ENCODE peak calls at places on chromosomes 1 and 21, in ten cellular contexts. One of them, this sample, is unnamed.

GRCh38 chr1:113390871-113391642 is 742 bp downstream of the MAGI3 start:
- DNase-seq in stimulated activated naive B cell treated with anti-CD40 and anti-IgM and Interleukin-4, amounts not matched to agents 10 μg/mL and 1 μg/mL and 100 μg/mL, for 72 hours: peak
- DNase-seq in T follicular helper cell: peak
- DNase-seq in skeletal muscle cell: no peak
- DNase-seq in iris pigment epithelial cell: peak
- DNase-seq in endodermal cell: peak
- DNase-seq in left ventricle myocardium superior: peak
- DNase-seq in lung microvascular endothelial cell: peak
- DNase-seq in AG20443: peak
- DNase-seq in activated T-cell treated with anti-CD3 and anti-CD28 coated beads for 1 hour: peak
- DNase-seq in this sample: peak

GRCh38 chr1:168550971-168551370 is 7.2 kb upstream of the XCL2 start:
- DNase-seq in skeletal muscle cell: no peak
- DNase-seq in AG20443: no peak
- DNase-seq in iris pigment epithelial cell: peak
- DNase-seq in activated T-cell treated with anti-CD3 and anti-CD28 coated beads for 1 hour: no peak
- DNase-seq in lung microvascular endothelial cell: no peak
- DNase-seq in left ventricle myocardium superior: no peak
- DNase-seq in stimulated activated naive B cell treated with anti-CD40 and anti-IgM and Interleukin-4, amounts not matched to agents 10 μg/mL and 1 μg/mL and 100 μg/mL, for 72 hours: no peak
- DNase-seq in T follicular helper cell: no peak
- DNase-seq in endodermal cell: no peak
- DNase-seq in this sample: no peak

GRCh38 chr1:215083408-215083961 is 948 bp downstream of the KCNK2 start:
- DNase-seq in stimulated activated naive B cell treated with anti-CD40 and anti-IgM and Interleukin-4, amounts not matched to agents 10 μg/mL and 1 μg/mL and 100 μg/mL, for 72 hours: no peak
- DNase-seq in skeletal muscle cell: no peak
- DNase-seq in AG20443: peak
- DNase-seq in endodermal cell: peak
- DNase-seq in iris pigment epithelial cell: peak
- DNase-seq in T follicular helper cell: no peak
- DNase-seq in activated T-cell treated with anti-CD3 and anti-CD28 coated beads for 1 hour: no peak
- DNase-seq in left ventricle myocardium superior: no peak
- DNase-seq in lung microvascular endothelial cell: peak
- DNase-seq in this sample: no peak

GRCh38 chr1:193270996-193271395 is 84.6 kb upstream of the B3GALT2 start:
- DNase-seq in stimulated activated naive B cell treated with anti-CD40 and anti-IgM and Interleukin-4, amounts not matched to agents 10 μg/mL and 1 μg/mL and 100 μg/mL, for 72 hours: no peak
- DNase-seq in AG20443: no peak
- DNase-seq in activated T-cell treated with anti-CD3 and anti-CD28 coated beads for 1 hour: no peak
- DNase-seq in endodermal cell: no peak
- DNase-seq in iris pigment epithelial cell: peak
- DNase-seq in lung microvascular endothelial cell: no peak
- DNase-seq in T follicular helper cell: no peak
- DNase-seq in left ventricle myocardium superior: no peak
- DNase-seq in skeletal muscle cell: peak
- DNase-seq in this sample: no peak

GRCh38 chr1:201253906-201254624 is 29.2 kb upstream of the PKP1 start:
- DNase-seq in AG20443: peak
- DNase-seq in iris pigment epithelial cell: no peak
- DNase-seq in endodermal cell: no peak
- DNase-seq in left ventricle myocardium superior: no peak
- DNase-seq in activated T-cell treated with anti-CD3 and anti-CD28 coated beads for 1 hour: no peak
- DNase-seq in lung microvascular endothelial cell: no peak
- DNase-seq in skeletal muscle cell: no peak
- DNase-seq in stimulated activated naive B cell treated with anti-CD40 and anti-IgM and Interleukin-4, amounts not matched to agents 10 μg/mL and 1 μg/mL and 100 μg/mL, for 72 hours: no peak
- DNase-seq in T follicular helper cell: no peak
- DNase-seq in this sample: no peak

GRCh38 chr1:94541175-94542087 is at the start of gene F3:
- DNase-seq in lung microvascular endothelial cell: peak
- DNase-seq in left ventricle myocardium superior: peak
- DNase-seq in stimulated activated naive B cell treated with anti-CD40 and anti-IgM and Interleukin-4, amounts not matched to agents 10 μg/mL and 1 μg/mL and 100 μg/mL, for 72 hours: peak
- DNase-seq in endodermal cell: peak
- DNase-seq in AG20443: peak
- DNase-seq in T follicular helper cell: no peak
- DNase-seq in skeletal muscle cell: peak
- DNase-seq in activated T-cell treated with anti-CD3 and anti-CD28 coated beads for 1 hour: peak
- DNase-seq in iris pigment epithelial cell: peak
- DNase-seq in this sample: peak

GRCh38 chr1:237873487-237873927 is 17.2 kb downstream of the ZP4 start:
- DNase-seq in lung microvascular endothelial cell: no peak
- DNase-seq in AG20443: no peak
- DNase-seq in skeletal muscle cell: peak
- DNase-seq in activated T-cell treated with anti-CD3 and anti-CD28 coated beads for 1 hour: no peak
- DNase-seq in endodermal cell: peak
- DNase-seq in stimulated activated naive B cell treated with anti-CD40 and anti-IgM and Interleukin-4, amounts not matched to agents 10 μg/mL and 1 μg/mL and 100 μg/mL, for 72 hours: no peak
- DNase-seq in iris pigment epithelial cell: peak
- DNase-seq in T follicular helper cell: no peak
- DNase-seq in left ventricle myocardium superior: no peak
- DNase-seq in this sample: no peak

GRCh38 chr1:101284021-101284420 is 47.2 kb downstream of the S1PR1 start:
- DNase-seq in left ventricle myocardium superior: no peak
- DNase-seq in AG20443: no peak
- DNase-seq in endodermal cell: peak
- DNase-seq in T follicular helper cell: peak
- DNase-seq in activated T-cell treated with anti-CD3 and anti-CD28 coated beads for 1 hour: no peak
- DNase-seq in lung microvascular endothelial cell: no peak
- DNase-seq in stimulated activated naive B cell treated with anti-CD40 and anti-IgM and Interleukin-4, amounts not matched to agents 10 μg/mL and 1 μg/mL and 100 μg/mL, for 72 hours: no peak
- DNase-seq in skeletal muscle cell: no peak
- DNase-seq in iris pigment epithelial cell: no peak
- DNase-seq in this sample: peak

GRCh38 chr1:56827711-56828110 is 8.5 kb upstream of the FYB2 start:
- DNase-seq in activated T-cell treated with anti-CD3 and anti-CD28 coated beads for 1 hour: no peak
- DNase-seq in endodermal cell: no peak
- DNase-seq in left ventricle myocardium superior: no peak
- DNase-seq in lung microvascular endothelial cell: no peak
- DNase-seq in iris pigment epithelial cell: no peak
- DNase-seq in T follicular helper cell: no peak
- DNase-seq in skeletal muscle cell: no peak
- DNase-seq in stimulated activated naive B cell treated with anti-CD40 and anti-IgM and Interleukin-4, amounts not matched to agents 10 μg/mL and 1 μg/mL and 100 μg/mL, for 72 hours: no peak
- DNase-seq in AG20443: no peak
- DNase-seq in this sample: no peak

GRCh38 chr21:26366781-26367180 is 196.2 kb upstream of the APP start:
- DNase-seq in endodermal cell: no peak
- DNase-seq in stimulated activated naive B cell treated with anti-CD40 and anti-IgM and Interleukin-4, amounts not matched to agents 10 μg/mL and 1 μg/mL and 100 μg/mL, for 72 hours: no peak
- DNase-seq in lung microvascular endothelial cell: peak
- DNase-seq in left ventricle myocardium superior: no peak
- DNase-seq in T follicular helper cell: no peak
- DNase-seq in iris pigment epithelial cell: peak
- DNase-seq in activated T-cell treated with anti-CD3 and anti-CD28 coated beads for 1 hour: no peak
- DNase-seq in AG20443: peak
- DNase-seq in skeletal muscle cell: peak
- DNase-seq in this sample: no peak

GRCh38 chr21:32423320-32423719 is 10.8 kb downstream of the EVA1C start:
- DNase-seq in lung microvascular endothelial cell: no peak
- DNase-seq in endodermal cell: no peak
- DNase-seq in activated T-cell treated with anti-CD3 and anti-CD28 coated beads for 1 hour: no peak
- DNase-seq in left ventricle myocardium superior: no peak
- DNase-seq in skeletal muscle cell: no peak
- DNase-seq in AG20443: peak
- DNase-seq in T follicular helper cell: no peak
- DNase-seq in stimulated activated naive B cell treated with anti-CD40 and anti-IgM and Interleukin-4, amounts not matched to agents 10 μg/mL and 1 μg/mL and 100 μg/mL, for 72 hours: no peak
- DNase-seq in iris pigment epithelial cell: peak
- DNase-seq in this sample: no peak

GRCh38 chr1:63777286-63777685 is 3.5 kb downstream of the ROR1 start:
- DNase-seq in stimulated activated naive B cell treated with anti-CD40 and anti-IgM and Interleukin-4, amounts not matched to agents 10 μg/mL and 1 μg/mL and 100 μg/mL, for 72 hours: no peak
- DNase-seq in T follicular helper cell: no peak
- DNase-seq in iris pigment epithelial cell: no peak
- DNase-seq in left ventricle myocardium superior: no peak
- DNase-seq in skeletal muscle cell: no peak
- DNase-seq in activated T-cell treated with anti-CD3 and anti-CD28 coated beads for 1 hour: no peak
- DNase-seq in AG20443: no peak
- DNase-seq in lung microvascular endothelial cell: no peak
- DNase-seq in endodermal cell: no peak
- DNase-seq in this sample: no peak

GRCh38 chr1:197725975-197726374 is 49.3 kb downstream of the DENND1B start:
- DNase-seq in skeletal muscle cell: no peak
- DNase-seq in T follicular helper cell: no peak
- DNase-seq in AG20443: no peak
- DNase-seq in iris pigment epithelial cell: no peak
- DNase-seq in endodermal cell: no peak
- DNase-seq in lung microvascular endothelial cell: no peak
- DNase-seq in activated T-cell treated with anti-CD3 and anti-CD28 coated beads for 1 hour: no peak
- DNase-seq in left ventricle myocardium superior: no peak
- DNase-seq in stimulated activated naive B cell treated with anti-CD40 and anti-IgM and Interleukin-4, amounts not matched to agents 10 μg/mL and 1 μg/mL and 100 μg/mL, for 72 hours: no peak
- DNase-seq in this sample: no peak

GRCh38 chr1:63648689-63649088 is 55.5 kb downstream of the PGM1 start:
- DNase-seq in T follicular helper cell: no peak
- DNase-seq in endodermal cell: no peak
- DNase-seq in AG20443: no peak
- DNase-seq in stimulated activated naive B cell treated with anti-CD40 and anti-IgM and Interleukin-4, amounts not matched to agents 10 μg/mL and 1 μg/mL and 100 μg/mL, for 72 hours: no peak
- DNase-seq in lung microvascular endothelial cell: no peak
- DNase-seq in activated T-cell treated with anti-CD3 and anti-CD28 coated beads for 1 hour: no peak
- DNase-seq in left ventricle myocardium superior: no peak
- DNase-seq in iris pigment epithelial cell: no peak
- DNase-seq in skeletal muscle cell: no peak
- DNase-seq in this sample: no peak

GRCh38 chr1:197743578-197743977 is 31.7 kb downstream of the DENND1B start:
- DNase-seq in activated T-cell treated with anti-CD3 and anti-CD28 coated beads for 1 hour: no peak
- DNase-seq in iris pigment epithelial cell: no peak
- DNase-seq in AG20443: no peak
- DNase-seq in stimulated activated naive B cell treated with anti-CD40 and anti-IgM and Interleukin-4, amounts not matched to agents 10 μg/mL and 1 μg/mL and 100 μg/mL, for 72 hours: no peak
- DNase-seq in T follicular helper cell: no peak
- DNase-seq in lung microvascular endothelial cell: no peak
- DNase-seq in skeletal muscle cell: no peak
- DNase-seq in endodermal cell: no peak
- DNase-seq in left ventricle myocardium superior: no peak
- DNase-seq in this sample: no peak

GRCh38 chr1:26112407-26112775 is 767 bp downstream of the PDIK1L start:
- DNase-seq in left ventricle myocardium superior: no peak
- DNase-seq in T follicular helper cell: no peak
- DNase-seq in skeletal muscle cell: no peak
- DNase-seq in activated T-cell treated with anti-CD3 and anti-CD28 coated beads for 1 hour: no peak
- DNase-seq in iris pigment epithelial cell: no peak
- DNase-seq in lung microvascular endothelial cell: peak
- DNase-seq in endodermal cell: no peak
- DNase-seq in AG20443: no peak
- DNase-seq in stimulated activated naive B cell treated with anti-CD40 and anti-IgM and Interleukin-4, amounts not matched to agents 10 μg/mL and 1 μg/mL and 100 μg/mL, for 72 hours: no peak
- DNase-seq in this sample: peak

GRCh38 chr1:32349211-32349708 is 13.0 kb downstream of the FAM229A start:
- DNase-seq in stimulated activated naive B cell treated with anti-CD40 and anti-IgM and Interleukin-4, amounts not matched to agents 10 μg/mL and 1 μg/mL and 100 μg/mL, for 72 hours: no peak
- DNase-seq in skeletal muscle cell: peak
- DNase-seq in activated T-cell treated with anti-CD3 and anti-CD28 coated beads for 1 hour: no peak
- DNase-seq in T follicular helper cell: no peak
- DNase-seq in left ventricle myocardium superior: peak
- DNase-seq in AG20443: no peak
- DNase-seq in lung microvascular endothelial cell: peak
- DNase-seq in iris pigment epithelial cell: peak
- DNase-seq in endodermal cell: no peak
- DNase-seq in this sample: no peak

GRCh38 chr1:47225430-47226100 is 6.5 kb downstream of the TAL1 start:
- DNase-seq in iris pigment epithelial cell: no peak
- DNase-seq in stimulated activated naive B cell treated with anti-CD40 and anti-IgM and Interleukin-4, amounts not matched to agents 10 μg/mL and 1 μg/mL and 100 μg/mL, for 72 hours: no peak
- DNase-seq in lung microvascular endothelial cell: peak
- DNase-seq in left ventricle myocardium superior: peak
- DNase-seq in skeletal muscle cell: no peak
- DNase-seq in T follicular helper cell: no peak
- DNase-seq in endodermal cell: peak
- DNase-seq in AG20443: no peak
- DNase-seq in activated T-cell treated with anti-CD3 and anti-CD28 coated beads for 1 hour: no peak
- DNase-seq in this sample: no peak

GRCh38 chr1:161223805-161224694 is 622 bp upstream of the APOA2 start:
- DNase-seq in stimulated activated naive B cell treated with anti-CD40 and anti-IgM and Interleukin-4, amounts not matched to agents 10 μg/mL and 1 μg/mL and 100 μg/mL, for 72 hours: no peak
- DNase-seq in endodermal cell: peak
- DNase-seq in AG20443: no peak
- DNase-seq in left ventricle myocardium superior: no peak
- DNase-seq in skeletal muscle cell: no peak
- DNase-seq in T follicular helper cell: no peak
- DNase-seq in lung microvascular endothelial cell: no peak
- DNase-seq in activated T-cell treated with anti-CD3 and anti-CD28 coated beads for 1 hour: no peak
- DNase-seq in iris pigment epithelial cell: no peak
- DNase-seq in this sample: no peak

GRCh38 chr21:35831791-35832190 is 228.5 kb downstream of the SETD4 start:
- DNase-seq in T follicular helper cell: no peak
- DNase-seq in lung microvascular endothelial cell: no peak
- DNase-seq in activated T-cell treated with anti-CD3 and anti-CD28 coated beads for 1 hour: no peak
- DNase-seq in iris pigment epithelial cell: no peak
- DNase-seq in left ventricle myocardium superior: no peak
- DNase-seq in endodermal cell: peak
- DNase-seq in stimulated activated naive B cell treated with anti-CD40 and anti-IgM and Interleukin-4, amounts not matched to agents 10 μg/mL and 1 μg/mL and 100 μg/mL, for 72 hours: no peak
- DNase-seq in AG20443: no peak
- DNase-seq in skeletal muscle cell: no peak
- DNase-seq in this sample: no peak

GRCh38 chr1:50750021-50750619 is 209.9 kb downstream of the FAF1 start:
- DNase-seq in AG20443: peak
- DNase-seq in stimulated activated naive B cell treated with anti-CD40 and anti-IgM and Interleukin-4, amounts not matched to agents 10 μg/mL and 1 μg/mL and 100 μg/mL, for 72 hours: no peak
- DNase-seq in iris pigment epithelial cell: peak
- DNase-seq in skeletal muscle cell: no peak
- DNase-seq in endodermal cell: no peak
- DNase-seq in left ventricle myocardium superior: no peak
- DNase-seq in activated T-cell treated with anti-CD3 and anti-CD28 coated beads for 1 hour: no peak
- DNase-seq in T follicular helper cell: no peak
- DNase-seq in lung microvascular endothelial cell: peak
- DNase-seq in this sample: peak

GRCh38 chr1:27806758-27807157 is 23.8 kb upstream of the PPP1R8 start:
- DNase-seq in skeletal muscle cell: no peak
- DNase-seq in left ventricle myocardium superior: no peak
- DNase-seq in iris pigment epithelial cell: no peak
- DNase-seq in activated T-cell treated with anti-CD3 and anti-CD28 coated beads for 1 hour: no peak
- DNase-seq in T follicular helper cell: no peak
- DNase-seq in lung microvascular endothelial cell: no peak
- DNase-seq in stimulated activated naive B cell treated with anti-CD40 and anti-IgM and Interleukin-4, amounts not matched to agents 10 μg/mL and 1 μg/mL and 100 μg/mL, for 72 hours: no peak
- DNase-seq in endodermal cell: no peak
- DNase-seq in AG20443: no peak
- DNase-seq in this sample: no peak

GRCh38 chr1:20009212-20009611 is 29.8 kb upstream of the PLA2G2A start:
- DNase-seq in activated T-cell treated with anti-CD3 and anti-CD28 coated beads for 1 hour: no peak
- DNase-seq in skeletal muscle cell: no peak
- DNase-seq in endodermal cell: no peak
- DNase-seq in lung microvascular endothelial cell: no peak
- DNase-seq in stimulated activated naive B cell treated with anti-CD40 and anti-IgM and Interleukin-4, amounts not matched to agents 10 μg/mL and 1 μg/mL and 100 μg/mL, for 72 hours: no peak
- DNase-seq in T follicular helper cell: no peak
- DNase-seq in left ventricle myocardium superior: no peak
- DNase-seq in AG20443: no peak
- DNase-seq in iris pigment epithelial cell: no peak
- DNase-seq in this sample: no peak

GRCh38 chr1:212606734-212607205 is 1.8 kb upstream of the ATF3 start:
- DNase-seq in T follicular helper cell: peak
- DNase-seq in endodermal cell: peak
- DNase-seq in lung microvascular endothelial cell: no peak
- DNase-seq in skeletal muscle cell: no peak
- DNase-seq in iris pigment epithelial cell: peak
- DNase-seq in left ventricle myocardium superior: peak
- DNase-seq in stimulated activated naive B cell treated with anti-CD40 and anti-IgM and Interleukin-4, amounts not matched to agents 10 μg/mL and 1 μg/mL and 100 μg/mL, for 72 hours: peak
- DNase-seq in activated T-cell treated with anti-CD3 and anti-CD28 coated beads for 1 hour: peak
- DNase-seq in AG20443: no peak
- DNase-seq in this sample: peak

This sample was measured in activated CD8-positive, alpha-beta T cell treated with anti-CD3 and anti-CD28 coated beads for 36 hours.